ENCODE peak calls at places on chromosomes 12 and 14, in six cellular contexts. U is stomach, E is heart left ventricle, G is sigmoid colon, M is NB4, J is body of pancreas. N is an unnamed sample.
A peak's percentile ranks its signal among the peaks of the same experiment; 100 is the strongest.

GRCh38 chr12:85155791-85156190 is 119.6 kb downstream of the LRRIQ1 start:
- DNase-seq in U (no peak), M (peak; percentile 31), G (no peak), E (no peak), J (no peak), N (no peak)

GRCh38 chr12:29901585-29901984 is 117.8 kb upstream of the TMTC1 start:
- DNase-seq in E (no peak), M (no peak), U (no peak), J (no peak), G (no peak), N (no peak)

GRCh38 chr14:61839452-61839851 is 77.2 kb downstream of the SNAPC1 start:
- DNase-seq in G (no peak), J (no peak), U (no peak), M (no peak), E (no peak), N (no peak)

GRCh38 chr12:8687846-8688601 is 9.8 kb upstream of the RIMKLB start:
- DNase-seq in M (peak; percentile 63), J (peak; percentile 34), U (no peak), E (no peak), G (peak; percentile 94), N (no peak)

GRCh38 chr14:102316048-102316745 is 3.3 kb upstream of the ZNF839 start:
- DNase-seq in E (peak; percentile 48), J (peak; percentile 55), M (no peak), U (no peak), G (no peak), N (no peak)

GRCh38 chr14:64704145-64704742 is at the start of gene PLEKHG3:
- DNase-seq in M (peak; percentile 79), U (peak; percentile 87), J (peak; percentile 89), G (peak; percentile 93), E (peak; percentile 88), N (no peak)

GRCh38 chr14:52015411-52016030 is 26.2 kb downstream of the RTRAF start:
- DNase-seq in M (peak; percentile 48), J (peak; percentile 37), E (no peak), U (peak; percentile 68), G (no peak), N (no peak)

GRCh38 chr12:78966062-78966461 is 101.5 kb downstream of the SYT1 start:
- DNase-seq in M (no peak), J (no peak), U (no peak), E (no peak), G (no peak), N (no peak)

GRCh38 chr14:60757617-60758016 is 23.1 kb downstream of the MNAT1 start:
- DNase-seq in J (no peak), E (no peak), G (no peak), U (no peak), M (peak; percentile 28), N (no peak)

GRCh38 chr14:53963491-53964227 is 7.0 kb upstream of the BMP4 start:
- DNase-seq in G (peak; percentile 71), E (peak; percentile 26), J (peak; percentile 62), M (no peak), U (peak; percentile 70), N (no peak)

GRCh38 chr14:72781476-72782181 is 112.3 kb downstream of the DPF3 start:
- DNase-seq in J (no peak), U (no peak), G (no peak), E (no peak), M (no peak), N (no peak)

GRCh38 chr12:6462234-6462995 is 8.1 kb downstream of the VAMP1 start:
- DNase-seq in E (no peak), G (no peak), U (no peak), M (no peak), J (no peak), N (no peak)

GRCh38 chr14:77027538-77028383 is 747 bp downstream of the IRF2BPL start:
- DNase-seq in M (peak; percentile 83), U (peak; percentile 64), J (peak; percentile 77), E (peak; percentile 85), G (peak; percentile 92), N (no peak)

GRCh38 chr14:57487771-57488170 is 5.9 kb downstream of the CCDC198 start:
- DNase-seq in M (no peak), U (no peak), J (no peak), E (no peak), G (no peak), N (no peak)

GRCh38 chr12:50842637-50843493 is at the start of gene TMPRSS12:
- DNase-seq in M (no peak), U (no peak), J (peak; percentile 51), G (no peak), E (no peak), N (no peak)

GRCh38 chr12:89016970-89017778 is 335.1 kb downstream of the DUSP6 start:
- DNase-seq in J (peak; percentile 57), U (no peak), G (peak; percentile 61), M (peak; percentile 79), E (peak; percentile 19), N (no peak)

GRCh38 chr14:66979083-66979974 is 209.9 kb upstream of the GARIN2 start:
- DNase-seq in M (no peak), E (no peak), J (no peak), U (no peak), G (no peak), N (no peak)

GRCh38 chr14:77622562-77622961 is 6.1 kb upstream of the SPTLC2 start:
- DNase-seq in U (peak; percentile 87), J (peak; percentile 33), M (no peak), E (no peak), G (no peak), N (no peak)

GRCh38 chr12:132239796-132240668 is 89.4 kb downstream of the GALNT9 start:
- DNase-seq in J (no peak), M (no peak), E (no peak), U (no peak), G (peak; percentile 36), N (no peak)

GRCh38 chr12:15172423-15172822 is 48.8 kb downstream of the RERG start:
- DNase-seq in J (no peak), E (no peak), U (no peak), M (no peak), G (no peak), N (no peak)

GRCh38 chr12:117404940-117405339 is 43.5 kb upstream of the NOS1 start:
- DNase-seq in M (peak; percentile 20), J (no peak), U (no peak), E (no peak), G (no peak), N (no peak)

GRCh38 chr14:90472632-90473031 is 75.8 kb downstream of the CALM1 start:
- DNase-seq in G (no peak), J (no peak), U (no peak), E (no peak), M (no peak), N (no peak)

GRCh38 chr12:64056741-64057140 is 165.4 kb downstream of the KICS2 start:
- DNase-seq in E (no peak), M (no peak), U (no peak), J (no peak), G (no peak), N (no peak)

GRCh38 chr12:69998922-69999321 is 173.9 kb downstream of the MYRFL start:
- DNase-seq in E (no peak), G (no peak), U (no peak), J (no peak), M (no peak), N (no peak)

GRCh38 chr12:102481705-102482104 is 1.3 kb upstream of the IGF1 start:
- DNase-seq in M (no peak), E (no peak), J (no peak), U (no peak), G (no peak), N (no peak)

GRCh38 chr12:21769311-21769710 is 5.2 kb downstream of the KCNJ8 start:
- DNase-seq in M (no peak), E (no peak), J (no peak), G (no peak), U (no peak), N (no peak)

GRCh38 chr12:130633771-130634170 is 82.3 kb downstream of the RIMBP2 start:
- DNase-seq in J (peak; percentile 55), M (no peak), U (peak; percentile 29), G (peak; percentile 59), E (no peak), N (no peak)
- TF ChIP-seq POLR2A in J (peak; percentile 21), M (no peak), U (no peak), G (no peak), E (no peak), N (no peak)

DNA sequence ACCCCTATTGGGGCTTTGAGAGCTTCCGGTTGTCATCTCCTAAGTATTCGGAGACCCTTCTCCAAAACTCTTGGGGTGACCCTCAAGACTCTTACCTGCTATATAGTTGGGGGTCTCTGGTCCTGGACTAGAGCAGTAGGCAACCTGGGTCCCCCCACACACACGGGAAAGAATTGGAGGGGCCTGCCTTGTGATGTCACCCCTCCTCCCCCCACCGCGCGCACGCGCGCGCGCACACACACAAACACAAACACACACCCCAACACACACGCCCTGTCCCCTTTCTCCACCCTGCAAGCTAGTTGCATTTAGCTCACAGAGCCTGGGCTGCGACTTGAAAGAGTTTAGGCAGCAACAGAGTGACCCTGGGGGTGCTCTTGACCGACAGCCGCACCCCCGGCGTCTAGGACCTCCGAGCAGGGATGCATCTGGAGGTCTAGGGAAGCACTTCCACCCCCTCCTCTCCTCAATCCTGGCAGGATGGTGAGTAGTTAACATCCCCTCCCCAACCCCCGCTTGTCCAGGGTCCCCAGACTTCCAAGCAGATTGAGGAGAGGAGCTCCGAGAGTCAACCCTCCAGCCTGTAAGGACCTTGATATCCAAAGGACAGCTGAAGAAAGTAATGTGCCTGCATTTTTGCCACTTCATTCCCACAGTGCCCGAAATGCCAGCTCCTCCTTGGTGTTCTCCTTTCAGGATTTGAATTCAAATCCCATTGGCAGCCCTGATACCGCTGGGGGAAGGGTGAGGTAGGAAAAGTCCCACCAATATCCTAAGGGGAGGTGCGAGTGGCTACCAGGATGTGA is 1.4 kb upstream of the DNAJC14 start:
- DNase-seq in E (peak; percentile 77), G (peak; percentile 92), J (peak; percentile 71), M (peak; percentile 68), U (peak; percentile 67), N (no peak)
- TF ChIP-seq POLR2A in E (peak; percentile 65), G (no peak), J (peak; percentile 51), M (no peak), U (no peak), N (no peak)

GRCh38 chr12:109098142-109098652 is 800 bp downstream of the UNG start:
- DNase-seq in G (peak; percentile 87), M (no peak), U (peak; percentile 65), E (no peak), J (peak; percentile 70), N (no peak)
- TF ChIP-seq POLR2A in G (peak; percentile 52), M (no peak), U (no peak), E (peak; percentile 53), J (peak; percentile 72), N (peak; percentile 61)

DNA sequence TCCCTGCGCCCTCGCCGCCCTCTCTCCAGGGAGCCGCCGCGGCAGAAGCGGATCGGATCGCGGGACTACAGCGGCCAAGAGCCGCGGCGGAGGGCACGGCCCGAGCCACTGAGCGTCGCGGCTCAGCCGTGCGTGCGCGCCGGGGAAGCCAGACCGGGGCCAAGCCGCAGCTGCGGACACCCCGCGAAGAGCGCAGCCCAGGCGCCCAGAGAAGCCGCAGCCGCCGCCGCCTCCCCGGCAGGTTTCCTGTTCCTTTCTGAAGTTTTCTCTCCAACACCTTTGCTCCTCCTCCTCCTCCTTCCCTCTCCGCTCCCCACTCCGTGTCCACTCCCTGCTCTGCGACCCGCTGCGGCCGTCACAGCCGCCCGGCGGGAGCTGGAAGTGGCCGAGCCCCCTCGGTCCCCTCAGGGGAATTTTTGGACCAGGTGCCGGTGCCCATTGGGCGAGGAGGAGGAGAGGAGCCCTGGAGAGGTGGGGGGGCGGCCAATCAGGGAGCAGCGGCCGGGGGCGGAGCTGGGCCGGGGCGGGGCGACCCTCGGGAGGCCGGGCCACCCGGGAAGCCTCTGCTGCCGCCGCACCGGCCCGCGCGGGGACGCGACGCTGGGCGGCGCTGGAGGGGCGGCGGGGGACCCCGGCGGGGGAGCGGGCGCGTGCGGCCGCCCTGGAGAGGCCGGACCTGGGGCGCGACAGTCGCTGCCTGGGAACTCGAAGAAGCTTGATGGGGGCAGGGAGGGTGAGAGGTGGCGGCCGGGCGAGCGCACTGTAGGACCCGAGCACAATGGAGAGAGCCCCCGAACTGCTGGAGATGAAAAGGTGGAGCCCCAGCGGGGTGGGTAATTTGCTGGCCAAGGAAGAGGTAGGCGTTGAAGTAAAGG is at the start of gene ITPR2:
- DNase-seq in G (peak; percentile 97), M (peak; percentile 100), J (peak; percentile 97), U (peak; percentile 96), E (peak; percentile 96), N (peak; percentile 38)
- TF ChIP-seq POLR2A in G (peak; percentile 95), M (peak; percentile 99), J (peak; percentile 97), U (peak; percentile 56), E (peak; percentile 96), N (peak; percentile 91)

N was measured in esophagus squamous epithelium.